ENCODE peak calls at places on chromosomes 7 and 10, in nine cellular contexts. One of them, this sample, is unnamed.

GRCh38 chr10:98457762-98458161 is 11.0 kb upstream of the HPS1 start:
- DNase-seq in activated T-cell treated with anti-CD3 and anti-CD28 coated beads for 24 hours: no peak
- DNase-seq in GM03348: no peak
- DNase-seq in spleen: no peak
- DNase-seq in SIG-M5: no peak
- DNase-seq in activated naive CD8-positive, alpha-beta T cell treated with anti-CD3 and anti-CD28 coated beads, Interleukin-2, amount 50 U/mL, for 16 hours: no peak
- DNase-seq in H1: no peak
- DNase-seq in skeletal muscle cell: no peak
- DNase-seq in RCC 7860: no peak
- DNase-seq in this sample: no peak

GRCh38 chr10:16991011-16991410 is 138.6 kb downstream of the CUBN start:
- DNase-seq in RCC 7860: no peak
- DNase-seq in H1: no peak
- DNase-seq in activated T-cell treated with anti-CD3 and anti-CD28 coated beads for 24 hours: no peak
- DNase-seq in SIG-M5: no peak
- DNase-seq in GM03348: no peak
- DNase-seq in spleen: no peak
- DNase-seq in skeletal muscle cell: no peak
- DNase-seq in activated naive CD8-positive, alpha-beta T cell treated with anti-CD3 and anti-CD28 coated beads, Interleukin-2, amount 50 U/mL, for 16 hours: no peak
- DNase-seq in this sample: no peak

GRCh38 chr7:152931583-152931982 is 172.0 kb downstream of the ACTR3B start:
- DNase-seq in GM03348: no peak
- DNase-seq in skeletal muscle cell: no peak
- DNase-seq in activated naive CD8-positive, alpha-beta T cell treated with anti-CD3 and anti-CD28 coated beads, Interleukin-2, amount 50 U/mL, for 16 hours: no peak
- DNase-seq in spleen: no peak
- DNase-seq in RCC 7860: no peak
- DNase-seq in SIG-M5: no peak
- DNase-seq in activated T-cell treated with anti-CD3 and anti-CD28 coated beads for 24 hours: no peak
- DNase-seq in H1: no peak
- DNase-seq in this sample: no peak

GRCh38 chr7:92119213-92119759 is 15.0 kb downstream of the CYP51A1 start:
- DNase-seq in RCC 7860: no peak
- DNase-seq in activated naive CD8-positive, alpha-beta T cell treated with anti-CD3 and anti-CD28 coated beads, Interleukin-2, amount 50 U/mL, for 16 hours: no peak
- DNase-seq in SIG-M5: no peak
- DNase-seq in GM03348: no peak
- DNase-seq in H1: no peak
- DNase-seq in activated T-cell treated with anti-CD3 and anti-CD28 coated beads for 24 hours: no peak
- DNase-seq in skeletal muscle cell: no peak
- DNase-seq in spleen: no peak
- DNase-seq in this sample: no peak

GRCh38 chr10:104330168-104331117 is 7.8 kb downstream of the ITPRIP start:
- DNase-seq in activated naive CD8-positive, alpha-beta T cell treated with anti-CD3 and anti-CD28 coated beads, Interleukin-2, amount 50 U/mL, for 16 hours: no peak
- DNase-seq in H1: no peak
- DNase-seq in GM03348: peak; percentile 66
- DNase-seq in activated T-cell treated with anti-CD3 and anti-CD28 coated beads for 24 hours: no peak
- DNase-seq in spleen: peak; percentile 41
- DNase-seq in SIG-M5: no peak
- DNase-seq in RCC 7860: peak; percentile 58
- DNase-seq in skeletal muscle cell: peak; percentile 87
- DNase-seq in this sample: no peak

GRCh38 chr7:82623812-82624211 is 180.2 kb upstream of the CACNA2D1 start:
- DNase-seq in H1: no peak
- DNase-seq in RCC 7860: no peak
- DNase-seq in spleen: no peak
- DNase-seq in SIG-M5: no peak
- DNase-seq in activated T-cell treated with anti-CD3 and anti-CD28 coated beads for 24 hours: no peak
- DNase-seq in activated naive CD8-positive, alpha-beta T cell treated with anti-CD3 and anti-CD28 coated beads, Interleukin-2, amount 50 U/mL, for 16 hours: no peak
- DNase-seq in skeletal muscle cell: no peak
- DNase-seq in GM03348: no peak
- DNase-seq in this sample: no peak

GRCh38 chr7:50659329-50659965 is 94.2 kb upstream of the DDC start:
- DNase-seq in skeletal muscle cell: no peak
- DNase-seq in SIG-M5: no peak
- DNase-seq in RCC 7860: no peak
- DNase-seq in activated naive CD8-positive, alpha-beta T cell treated with anti-CD3 and anti-CD28 coated beads, Interleukin-2, amount 50 U/mL, for 16 hours: no peak
- DNase-seq in activated T-cell treated with anti-CD3 and anti-CD28 coated beads for 24 hours: no peak
- DNase-seq in GM03348: no peak
- DNase-seq in spleen: no peak
- DNase-seq in H1: peak; percentile 32
- DNase-seq in this sample: no peak

GRCh38 chr7:132354527-132354926 is 221.7 kb downstream of the PLXNA4 start:
- DNase-seq in activated naive CD8-positive, alpha-beta T cell treated with anti-CD3 and anti-CD28 coated beads, Interleukin-2, amount 50 U/mL, for 16 hours: no peak
- DNase-seq in SIG-M5: no peak
- DNase-seq in GM03348: no peak
- DNase-seq in spleen: no peak
- DNase-seq in activated T-cell treated with anti-CD3 and anti-CD28 coated beads for 24 hours: no peak
- DNase-seq in skeletal muscle cell: no peak
- DNase-seq in H1: no peak
- DNase-seq in RCC 7860: no peak
- DNase-seq in this sample: no peak

GRCh38 chr10:93573051-93573909 is 6.8 kb downstream of the FFAR4 start:
- DNase-seq in GM03348: no peak
- DNase-seq in SIG-M5: peak; percentile 3
- DNase-seq in skeletal muscle cell: no peak
- DNase-seq in H1: no peak
- DNase-seq in activated T-cell treated with anti-CD3 and anti-CD28 coated beads for 24 hours: no peak
- DNase-seq in spleen: no peak
- DNase-seq in RCC 7860: no peak
- DNase-seq in activated naive CD8-positive, alpha-beta T cell treated with anti-CD3 and anti-CD28 coated beads, Interleukin-2, amount 50 U/mL, for 16 hours: no peak
- DNase-seq in this sample: no peak

GRCh38 chr10:3404381-3404780 is 231.8 kb upstream of the PITRM1 start:
- DNase-seq in activated naive CD8-positive, alpha-beta T cell treated with anti-CD3 and anti-CD28 coated beads, Interleukin-2, amount 50 U/mL, for 16 hours: no peak
- DNase-seq in H1: no peak
- DNase-seq in SIG-M5: no peak
- DNase-seq in GM03348: no peak
- DNase-seq in RCC 7860: no peak
- DNase-seq in activated T-cell treated with anti-CD3 and anti-CD28 coated beads for 24 hours: no peak
- DNase-seq in skeletal muscle cell: no peak
- DNase-seq in spleen: peak; percentile 48
- DNase-seq in this sample: no peak

GRCh38 chr10:26621243-26621888 is 76.1 kb upstream of the PDSS1 start:
- DNase-seq in GM03348: no peak
- DNase-seq in spleen: no peak
- DNase-seq in skeletal muscle cell: no peak
- DNase-seq in activated naive CD8-positive, alpha-beta T cell treated with anti-CD3 and anti-CD28 coated beads, Interleukin-2, amount 50 U/mL, for 16 hours: no peak
- DNase-seq in activated T-cell treated with anti-CD3 and anti-CD28 coated beads for 24 hours: no peak
- DNase-seq in RCC 7860: no peak
- DNase-seq in H1: no peak
- DNase-seq in SIG-M5: no peak
- DNase-seq in this sample: no peak

GRCh38 chr10:33008499-33009243 is 50.6 kb upstream of the ITGB1 start:
- DNase-seq in skeletal muscle cell: peak; percentile 68
- DNase-seq in activated naive CD8-positive, alpha-beta T cell treated with anti-CD3 and anti-CD28 coated beads, Interleukin-2, amount 50 U/mL, for 16 hours: peak; percentile 21
- DNase-seq in SIG-M5: no peak
- DNase-seq in spleen: no peak
- DNase-seq in GM03348: peak; percentile 49
- DNase-seq in RCC 7860: peak; percentile 76
- DNase-seq in activated T-cell treated with anti-CD3 and anti-CD28 coated beads for 24 hours: peak; percentile 62
- DNase-seq in H1: peak; percentile 72
- DNase-seq in this sample: peak; percentile 67

This sample was measured in HTR-8/SVneo.